ENCODE peak calls at places on chromosomes 2 and 18, in seven cellular contexts. D is dorsolateral prefrontal cortex, N is GM06990, W is thoracic aorta, Z is fibroblast of lung, F is cardiac fibroblast, H is psoas muscle. T is an unnamed sample.
A peak's percentile ranks its signal among the peaks of the same experiment; 100 is the strongest.

GRCh38 chr18:67783215-67783946 is 266.9 kb upstream of the DSEL start:
- DNase-seq in D (no peak), N (no peak), W (no peak), Z (peak; percentile 89), F (peak; percentile 74), H (no peak), T (peak; percentile 89)

GRCh38 chr2:75429036-75429435 is 131.7 kb downstream of the EVA1A start:
- DNase-seq in D (peak; percentile 48), N (no peak), W (no peak), Z (no peak), F (no peak), H (peak; percentile 56), T (no peak)

GRCh38 chr2:118864207-118864606 is 16.8 kb upstream of the EN1 start:
- DNase-seq in D (no peak), N (no peak), W (no peak), Z (no peak), F (no peak), H (no peak), T (no peak)

GRCh38 chr2:135471106-135471505 is 59.9 kb downstream of the ZRANB3 start:
- DNase-seq in D (no peak), N (no peak), W (no peak), Z (no peak), F (no peak), H (no peak), T (no peak)

GRCh38 chr18:57998461-57998860 is 45.6 kb upstream of the NEDD4L start:
- DNase-seq in D (no peak), N (no peak), W (no peak), Z (no peak), F (no peak), H (no peak), T (no peak)

GRCh38 chr18:59008302-59008974 is 131.2 kb upstream of the SEC11C start:
- DNase-seq in D (no peak), N (no peak), W (no peak), Z (peak; percentile 37), F (peak; percentile 78), H (no peak), T (peak; percentile 51)

GRCh38 chr2:239137165-239137889 is 263.5 kb downstream of the HDAC4 start:
- DNase-seq in D (no peak), N (no peak), W (no peak), Z (no peak), F (peak; percentile 10), H (peak; percentile 46), T (no peak)

GRCh38 chr2:164954186-164954585 is 1.1 kb downstream of the SLC38A11 start:
- DNase-seq in D (no peak), N (no peak), W (no peak), Z (no peak), F (no peak), H (no peak), T (no peak)

GRCh38 chr2:190763901-190764514 is 115.1 kb downstream of the NAB1 start:
- DNase-seq in D (no peak), N (no peak), W (no peak), Z (no peak), F (no peak), H (no peak), T (no peak)

GRCh38 chr18:10660485-10660884 is 134.7 kb downstream of the NAPG start:
- DNase-seq in D (no peak), N (no peak), W (no peak), Z (peak; percentile 97), F (peak; percentile 76), H (peak; percentile 55), T (peak; percentile 45)

GRCh38 chr2:188833331-188833730 is 140.8 kb upstream of the COL3A1 start:
- DNase-seq in D (no peak), N (no peak), W (no peak), Z (no peak), F (no peak), H (no peak), T (no peak)

GRCh38 chr2:109222825-109223471 is 93.9 kb downstream of the SH3RF3 start:
- DNase-seq in D (no peak), N (no peak), W (no peak), Z (no peak), F (no peak), H (no peak), T (no peak)

GRCh38 chr2:99297990-99298389 is 3.0 kb downstream of the LYG1 start:
- DNase-seq in D (no peak), N (no peak), W (no peak), Z (peak; percentile 10), F (peak; percentile 24), H (no peak), T (no peak)

GRCh38 chr2:20637147-20637546 is 13.8 kb downstream of the HS1BP3 start:
- DNase-seq in D (no peak), N (no peak), W (no peak), Z (no peak), F (no peak), H (peak; percentile 31), T (peak; percentile 31)

GRCh38 chr2:206615417-206616089 is 26.7 kb upstream of the FAM237A start:
- DNase-seq in D (no peak), N (no peak), W (no peak), Z (no peak), F (no peak), H (no peak), T (no peak)

GRCh38 chr2:2691419-2691818 is 360.3 kb upstream of the MYT1L start:
- DNase-seq in D (no peak), N (no peak), W (no peak), Z (no peak), F (no peak), H (no peak), T (no peak)

GRCh38 chr2:47771211-47771610 is 11.7 kb upstream of the MSH6 start:
- DNase-seq in D (peak; percentile 57), N (no peak), W (no peak), Z (peak; percentile 98), F (peak; percentile 96), H (no peak), T (peak; percentile 87)

GRCh38 chr2:80293026-80293425 is 11.5 kb downstream of the LRRTM1 start:
- DNase-seq in D (no peak), N (no peak), W (no peak), Z (no peak), F (no peak), H (no peak), T (no peak)

GRCh38 chr2:201807452-201807980 is 1.2 kb downstream of the CDK15 start:
- DNase-seq in D (no peak), N (no peak), W (peak; percentile 4), Z (peak; percentile 85), F (peak; percentile 76), H (peak; percentile 61), T (peak; percentile 86)

GRCh38 chr2:32951672-32952071 is 4.9 kb downstream of the LTBP1 start:
- DNase-seq in D (no peak), N (no peak), W (no peak), Z (no peak), F (no peak), H (no peak), T (no peak)

GRCh38 chr2:158692372-158693103 is 102.6 kb upstream of the DAPL1 start:
- DNase-seq in D (no peak), N (no peak), W (no peak), Z (no peak), F (no peak), H (no peak), T (no peak)

GRCh38 chr2:46148369-46148736 is 148.9 kb upstream of the EPAS1 start:
- DNase-seq in D (no peak), N (no peak), W (no peak), Z (no peak), F (no peak), H (no peak), T (no peak)

GRCh38 chr2:85246348-85246747 is 81.4 kb downstream of the TGOLN2 start:
- DNase-seq in D (no peak), N (no peak), W (no peak), Z (no peak), F (no peak), H (no peak), T (no peak)

GRCh38 chr2:44247924-44248323 is 27.4 kb upstream of the SLC3A1 start:
- DNase-seq in D (no peak), N (no peak), W (no peak), Z (no peak), F (no peak), H (no peak), T (no peak)
- TF ChIP-seq CTCF in D (no peak), N (peak; percentile 29), W (no peak), Z (no peak), F (no peak), H (no peak), T (no peak)

GRCh38 chr18:34223164-34223892 is 1.4 kb downstream of the NOL4 start:
- DNase-seq in D (peak; percentile 55), N (peak; percentile 35), W (no peak), Z (no peak), F (no peak), H (no peak), T (peak; percentile 9)

GRCh38 chr18:34224423-34225217 is at the start of gene NOL4:
- DNase-seq in D (peak; percentile 85), N (peak; percentile 67), W (no peak), Z (no peak), F (peak; percentile 0), H (no peak), T (peak; percentile 60)

GRCh38 chr18:34222396-34223163 is 2.1 kb downstream of the NOL4 start:
- DNase-seq in D (peak; percentile 60), N (peak; percentile 79), W (no peak), Z (no peak), F (peak; percentile 1), H (peak; percentile 51), T (peak; percentile 9)

GRCh38 chr18:34225218-34225553 is 473 bp upstream of the NOL4 start:
- DNase-seq in D (no peak), N (no peak), W (no peak), Z (no peak), F (no peak), H (no peak), T (no peak)

GRCh38 chr18:34223893-34224422 is 755 bp downstream of the NOL4 start:
- DNase-seq in D (no peak), N (peak; percentile 37), W (no peak), Z (no peak), F (no peak), H (no peak), T (peak; percentile 5)
- H3K4me3 ChIP-seq in D (peak overlapping the region; percentile 72), N (peak overlapping the region; percentile 58), W (peak overlapping the region; percentile 77), Z (peak overlapping the region; percentile 56), F (no peak overlapping the region), H (peak overlapping the region; percentile 67), T (peak overlapping the region; percentile 51)

DNA sequence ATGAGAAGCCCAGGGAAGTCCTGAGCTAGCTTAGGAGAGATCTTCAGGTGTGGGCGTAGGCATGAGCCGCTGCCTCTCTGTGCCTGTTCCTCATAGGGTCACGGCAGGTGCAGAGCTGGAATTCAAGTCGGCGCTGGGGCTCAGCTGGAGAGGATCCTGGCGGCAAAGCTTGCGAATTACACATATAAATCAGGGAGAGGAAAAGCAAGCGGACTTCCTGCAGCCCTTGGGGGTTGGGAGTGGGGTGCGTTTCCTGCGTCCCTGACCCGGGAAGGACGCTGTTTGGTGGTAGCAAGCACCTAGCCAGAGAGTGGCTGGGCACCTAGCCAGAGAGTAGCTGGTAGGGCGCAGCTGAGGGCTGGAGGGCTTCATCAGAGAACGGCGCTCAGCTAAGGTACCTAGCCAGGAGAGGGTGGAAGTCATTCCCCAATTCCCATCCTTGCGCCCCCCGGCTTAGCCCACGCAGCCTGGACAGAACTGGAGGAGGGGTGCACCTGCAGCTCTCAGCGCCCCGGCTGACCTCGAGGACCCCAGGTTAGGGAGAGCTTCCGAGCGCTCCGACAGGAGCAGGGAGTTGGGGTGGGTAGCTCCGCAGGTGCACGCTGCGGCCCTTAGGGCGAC is 459 bp upstream of the EFR3B start:
- DNase-seq in D (peak; percentile 54), N (no peak), W (no peak), Z (peak; percentile 28), F (peak; percentile 39), H (peak; percentile 76), T (peak; percentile 32)
- TF ChIP-seq CTCF in D (no peak), N (no peak), W (peak; percentile 36), Z (peak; percentile 35), F (peak; percentile 40), H (peak; percentile 29), T (peak; percentile 31)

GRCh38 chr2:9618410-9618809 is 12.4 kb downstream of the YWHAQ start:
- DNase-seq in D (no peak), N (no peak), W (no peak), Z (no peak), F (no peak), H (no peak), T (no peak)
- H3K4me3 ChIP-seq in D (no peak overlapping the region), N (no peak overlapping the region), W (no peak overlapping the region), Z (no peak overlapping the region), F (no peak overlapping the region), H (no peak overlapping the region), T (no peak overlapping the region)